ENCODE peak calls at places on chromosome 15, in seven cellular contexts. W is right atrium auricular region, E is right cardiac atrium, Y is aorta, G is tibial nerve, S is mesenchymal stem cell, J is tibial artery. F is an unnamed sample.

GRCh38 chr15:66942649-66943390 is 122.6 kb upstream of the SMAD3 start:
- DNase-seq in J (no peak), Y (no peak), E (no peak), W (no peak), S (no peak), G (no peak), F (no peak)

GRCh38 chr15:98649996-98650870 is 1.9 kb downstream of the IGF1R start:
- DNase-seq in G (no peak), E (peak), Y (peak), W (peak), S (peak), J (no peak), F (peak)

GRCh38 chr15:38941399-38941953 is 376.9 kb upstream of the RASGRP1 start:
- DNase-seq in Y (no peak), J (peak), W (no peak), E (peak), G (no peak), S (no peak), F (no peak)

GRCh38 chr15:36591534-36592411 is 12.3 kb downstream of the CDIN1 start:
- DNase-seq in W (no peak), G (no peak), E (peak), Y (peak), J (no peak), S (no peak), F (peak)

GRCh38 chr15:101539492-101539891 is 50.0 kb upstream of the PCSK6 start:
- DNase-seq in J (no peak), W (peak), S (no peak), Y (no peak), G (no peak), E (no peak), F (no peak)

GRCh38 chr15:60844010-60844409 is 365.1 kb upstream of the ICE2 start:
- DNase-seq in Y (no peak), W (no peak), S (no peak), G (no peak), J (no peak), E (no peak), F (no peak)

GRCh38 chr15:68385240-68385561 is 46.8 kb downstream of the ITGA11 start:
- DNase-seq in W (peak), G (no peak), Y (no peak), E (peak), J (peak), S (no peak), F (peak)

GRCh38 chr15:67923647-67923971 is 83.8 kb upstream of the RNU6-1 start:
- DNase-seq in G (no peak), Y (no peak), W (no peak), S (no peak), E (no peak), J (peak), F (no peak)

GRCh38 chr15:90352109-90352893 is at the start of gene ZNF774:
- DNase-seq in J (peak), E (peak), W (peak), G (peak), S (peak), Y (peak), F (peak)

GRCh38 chr15:75177360-75178071 is 24.2 kb upstream of the C15orf39 start:
- DNase-seq in W (no peak), J (peak), G (no peak), E (peak), Y (no peak), S (peak), F (no peak)
- H3K27ac ChIP-seq in W (peak), J (peak), G (peak), E (peak), Y (peak), S (no peak), F (peak)

GRCh38 chr15:65903296-65904073 is 34.2 kb downstream of the RAB11A start:
- DNase-seq in G (no peak), S (peak), Y (no peak), E (no peak), J (no peak), W (no peak), F (no peak)
- H3K4me3 ChIP-seq in G (no peak), S (no peak), Y (no peak), E (no peak), J (no peak), W (no peak), F (no peak)

DNA sequence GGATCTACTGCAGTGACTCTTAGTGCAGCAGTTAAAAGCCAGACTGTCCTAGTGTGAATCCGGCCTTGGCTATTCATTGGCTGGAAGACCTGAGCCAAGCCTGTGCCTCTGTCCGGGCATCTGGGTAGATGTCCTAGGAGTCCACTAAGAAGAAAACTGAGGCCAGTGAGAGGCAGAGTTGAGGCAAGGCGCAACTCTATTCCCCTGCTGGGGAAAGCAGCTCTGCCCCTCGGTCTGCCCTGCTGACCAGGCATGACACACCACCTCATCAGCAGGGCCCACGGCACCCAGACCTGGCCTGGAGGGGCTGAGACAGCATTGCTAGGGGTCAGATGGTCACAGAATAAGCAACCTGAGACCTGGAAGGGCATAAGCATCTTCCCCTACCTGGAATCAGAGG is 46.7 kb upstream of the ABHD2 start:
- DNase-seq in Y (no peak), G (no peak), E (no peak), S (no peak), W (no peak), J (no peak), F (no peak)
- H3K27ac ChIP-seq in Y (peak), G (no peak), E (no peak), S (no peak), W (no peak), J (peak), F (no peak)

DNA sequence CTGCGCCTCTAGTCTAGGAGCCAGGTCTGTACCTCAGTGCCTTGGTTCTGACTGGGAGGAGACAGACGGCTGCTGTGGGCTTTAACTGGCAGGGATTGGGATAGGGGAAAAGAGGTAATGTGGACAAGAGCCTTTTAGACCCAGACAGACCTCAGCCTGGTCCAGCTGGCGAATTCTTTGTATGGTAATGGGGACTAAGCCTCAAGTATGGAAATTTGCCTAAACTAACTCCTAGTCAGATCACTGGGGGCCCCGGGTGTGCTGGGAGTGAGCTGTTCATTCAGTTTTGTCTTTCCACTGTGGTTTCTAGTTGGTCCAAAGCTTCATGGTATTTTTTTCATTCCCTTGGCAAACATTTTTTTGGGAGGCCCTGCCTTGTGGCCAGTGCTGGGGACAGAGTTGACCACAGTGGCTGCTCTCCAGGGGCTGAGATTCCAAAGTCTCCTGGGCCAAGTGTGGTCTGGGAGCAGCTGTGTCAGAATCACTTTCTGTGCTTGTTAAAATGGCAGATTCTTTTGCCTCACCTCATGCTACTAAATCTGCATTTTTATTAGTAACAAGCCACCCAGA is 261.4 kb upstream of the C2CD4B start:
- DNase-seq in J (no peak), E (peak), S (no peak), G (no peak), W (no peak), Y (peak), F (no peak)
- H3K4me3 ChIP-seq in J (no peak), E (no peak), S (no peak), G (no peak), W (no peak), Y (no peak), F (no peak)

GRCh38 chr15:63331456-63331855 is 50.2 kb downstream of the CA12 start:
- DNase-seq in Y (no peak), J (no peak), W (no peak), S (no peak), G (no peak), E (no peak), F (no peak)
- H3K27ac ChIP-seq in Y (no peak), J (no peak), W (no peak), S (no peak), G (no peak), E (peak), F (no peak)

GRCh38 chr15:69393831-69394491 is 20.2 kb upstream of the KIF23 start:
- DNase-seq in W (peak), S (no peak), J (no peak), E (no peak), G (no peak), Y (no peak), F (peak)
- H3K4me3 ChIP-seq in W (no peak), S (peak), J (no peak), E (no peak), G (no peak), Y (no peak), F (peak)

GRCh38 chr15:75671684-75672083 is 24.0 kb downstream of the SNX33 start:
- DNase-seq in W (no peak), E (no peak), J (no peak), S (no peak), G (no peak), Y (no peak), F (no peak)
- H3K27ac ChIP-seq in W (peak), E (no peak), J (peak), S (peak), G (peak), Y (peak), F (peak)

F was measured in heart left ventricle.